ENCODE peak calls at places on chromosomes 2 and 18, in ten cellular contexts. H, M, A, G, U, D, R, I, S and P are unnamed samples.

GRCh38 chr2:217065695-217066405 is 206.0 kb upstream of the TNP1 start:
- DNase-seq in H (no peak), M (no peak), A (no peak), G (no peak), U (peak; percentile 82), D (no peak), R (no peak), I (no peak), S (peak; percentile 98), P (no peak)

GRCh38 chr2:239596298-239596697 is 195.5 kb upstream of the HDAC4 start:
- DNase-seq in H (no peak), M (no peak), A (no peak), G (no peak), U (no peak), D (no peak), R (no peak), I (no peak), S (no peak), P (peak; percentile 38)

GRCh38 chr2:37417321-37417720 is 72.9 kb downstream of the QPCT start:
- DNase-seq in H (no peak), M (no peak), A (no peak), G (no peak), U (no peak), D (no peak), R (no peak), I (no peak), S (peak; percentile 81), P (no peak)

GRCh38 chr2:108571262-108571661 is 37.0 kb downstream of the LIMS1 start:
- DNase-seq in H (no peak), M (no peak), A (no peak), G (no peak), U (peak; percentile 32), D (no peak), R (no peak), I (no peak), S (peak; percentile 71), P (no peak)

GRCh38 chr2:158743899-158744298 is 51.2 kb upstream of the DAPL1 start:
- DNase-seq in H (no peak), M (no peak), A (no peak), G (no peak), U (no peak), D (no peak), R (no peak), I (no peak), S (no peak), P (no peak)

GRCh38 chr2:189287982-189288494 is 108.5 kb upstream of the COL5A2 start:
- DNase-seq in H (no peak), M (no peak), A (peak; percentile 14), G (no peak), U (peak; percentile 93), D (no peak), R (peak; percentile 25), I (peak; percentile 16), S (peak; percentile 91), P (no peak)

GRCh38 chr2:171316755-171317337 is 116.9 kb downstream of the METTL8 start:
- DNase-seq in H (no peak), M (no peak), A (no peak), G (no peak), U (no peak), D (no peak), R (no peak), I (no peak), S (no peak), P (no peak)

GRCh38 chr2:206984206-206984605 is 44.9 kb downstream of the CPO start:
- DNase-seq in H (no peak), M (no peak), A (no peak), G (no peak), U (no peak), D (no peak), R (no peak), I (no peak), S (peak; percentile 79), P (no peak)

GRCh38 chr18:54251606-54252400 is 17.5 kb upstream of the POLI start:
- DNase-seq in H (no peak), M (no peak), A (no peak), G (no peak), U (no peak), D (no peak), R (no peak), I (no peak), S (no peak), P (no peak)

GRCh38 chr2:192196451-192197194 is 1.9 kb upstream of the TMEFF2 start:
- DNase-seq in H (no peak), M (no peak), A (no peak), G (no peak), U (no peak), D (no peak), R (no peak), I (no peak), S (no peak), P (no peak)

GRCh38 chr2:192194866-192195547 is at the start of gene TMEFF2:
- DNase-seq in H (peak; percentile 66), M (peak; percentile 88), A (peak; percentile 41), G (peak; percentile 32), U (peak; percentile 46), D (peak; percentile 22), R (peak; percentile 44), I (peak; percentile 70), S (peak; percentile 83), P (no peak)

GRCh38 chr2:192194065-192194865 is 468 bp downstream of the TMEFF2 start:
- DNase-seq in H (peak; percentile 64), M (no peak), A (no peak), G (peak; percentile 1), U (peak; percentile 15), D (no peak), R (no peak), I (no peak), S (peak; percentile 39), P (no peak)

GRCh38 chr2:192195548-192196418 is 1.1 kb upstream of the TMEFF2 start:
- DNase-seq in H (peak; percentile 59), M (peak; percentile 26), A (peak; percentile 25), G (no peak), U (peak; percentile 21), D (no peak), R (no peak), I (peak; percentile 42), S (peak; percentile 15), P (no peak)

DNA sequence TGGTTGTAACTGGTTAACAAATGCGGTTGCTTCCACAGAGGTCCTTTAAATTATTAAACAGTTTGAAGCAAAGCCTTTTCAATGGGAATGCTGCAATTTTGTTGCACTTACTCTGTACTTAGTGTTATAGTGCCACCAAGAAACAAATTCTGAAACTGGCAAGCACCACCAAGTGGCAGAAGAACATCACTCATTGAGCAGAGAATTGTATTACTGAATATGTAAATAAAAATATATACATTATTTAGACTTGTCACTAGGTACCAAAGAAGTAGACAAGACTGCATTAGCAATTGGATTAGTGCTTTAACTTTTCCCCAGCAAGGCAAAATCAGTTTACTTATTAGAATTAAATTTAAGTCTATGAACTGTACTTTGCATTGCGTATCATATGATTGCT is 2.7 kb upstream of the TMEFF2 start:
- DNase-seq in H (no peak), M (no peak), A (no peak), G (no peak), U (peak; percentile 9), D (no peak), R (no peak), I (no peak), S (no peak), P (no peak)
- TF ChIP-seq CTCF in H (no peak), M (peak; percentile 24), A (no peak), G (no peak), U (peak; percentile 35), D (no peak), R (no peak), I (no peak), S (peak; percentile 22), P (no peak)

GRCh38 chr2:235541016-235541415 is 47.2 kb downstream of the AGAP1 start:
- DNase-seq in H (no peak), M (no peak), A (no peak), G (no peak), U (peak; percentile 63), D (no peak), R (no peak), I (no peak), S (no peak), P (no peak)

GRCh38 chr2:235542728-235543125 is 48.9 kb downstream of the AGAP1 start:
- DNase-seq in H (no peak), M (no peak), A (no peak), G (no peak), U (no peak), D (no peak), R (no peak), I (no peak), S (no peak), P (no peak)

GRCh38 chr2:235543126-235543750 is 49.4 kb downstream of the AGAP1 start:
- DNase-seq in H (no peak), M (no peak), A (no peak), G (no peak), U (peak; percentile 64), D (no peak), R (no peak), I (no peak), S (peak; percentile 50), P (no peak)

GRCh38 chr2:235543851-235544686 is 50.2 kb downstream of the AGAP1 start:
- DNase-seq in H (peak; percentile 59), M (no peak), A (no peak), G (no peak), U (no peak), D (no peak), R (no peak), I (no peak), S (no peak), P (no peak)

GRCh38 chr2:235541838-235542549 is 48.2 kb downstream of the AGAP1 start:
- DNase-seq in H (no peak), M (no peak), A (no peak), G (no peak), U (no peak), D (no peak), R (no peak), I (no peak), S (no peak), P (no peak)
- TF ChIP-seq CTCF in H (no peak), M (no peak), A (no peak), G (no peak), U (no peak), D (no peak), R (no peak), I (no peak), S (no peak), P (no peak)

GRCh38 chr18:28158083-28158581 is 18.8 kb downstream of the CDH2 start:
- DNase-seq in H (no peak), M (no peak), A (no peak), G (no peak), U (no peak), D (no peak), R (no peak), I (no peak), S (peak; percentile 30), P (no peak)
- TF ChIP-seq CTCF in H (no peak), M (no peak), A (no peak), G (no peak), U (no peak), D (no peak), R (no peak), I (no peak), S (no peak), P (no peak)

DNA sequence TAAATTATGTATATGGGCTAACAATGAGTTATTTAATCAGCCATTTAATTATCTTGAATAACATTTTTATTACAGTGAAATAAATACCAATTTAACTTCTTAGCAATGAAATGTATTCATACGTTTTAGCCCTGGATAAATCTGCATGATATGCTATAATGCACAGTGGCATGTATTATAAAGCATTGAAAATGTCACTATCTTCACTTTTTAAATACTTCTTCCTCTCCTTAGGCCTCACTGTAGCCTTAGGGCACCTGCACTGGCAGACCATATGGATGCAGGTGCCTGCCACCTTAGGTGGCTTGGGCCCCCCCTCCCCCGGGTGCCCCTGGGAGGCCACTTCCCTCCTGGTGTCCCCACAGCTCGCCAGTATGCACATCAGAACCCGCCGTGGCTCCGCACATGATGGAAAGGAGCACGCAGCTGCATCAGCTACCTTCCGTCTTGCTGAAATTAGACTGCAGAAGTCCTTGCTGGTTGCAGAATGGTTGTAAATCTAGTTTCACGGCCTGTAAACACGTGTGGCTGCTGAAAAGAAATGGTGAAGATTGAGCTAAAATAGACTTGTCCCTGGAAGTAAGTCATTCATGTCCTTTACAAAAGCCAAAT is 56.7 kb downstream of the ADI1 start:
- DNase-seq in H (peak; percentile 56), M (no peak), A (no peak), G (no peak), U (no peak), D (no peak), R (no peak), I (no peak), S (no peak), P (no peak)
- TF ChIP-seq CTCF in H (no peak), M (peak; percentile 46), A (no peak), G (no peak), U (no peak), D (no peak), R (no peak), I (no peak), S (no peak), P (peak; percentile 72)